ENCODE peak calls at places on chromosome 15, in five cellular contexts. One of them, this sample, is unnamed.

GRCh38 chr15:58761010-58761388 is 10.1 kb upstream of the MINDY2 start:
- DNase-seq in HCT116: no peak
- DNase-seq in H1: no peak
- DNase-seq in GM12878: no peak
- DNase-seq in HepG2: no peak
- DNase-seq in this sample: no peak

GRCh38 chr15:44219073-44219472 is 24.0 kb upstream of the FRMD5 start:
- DNase-seq in HCT116: no peak
- DNase-seq in H1: no peak
- DNase-seq in GM12878: no peak
- DNase-seq in HepG2: no peak
- DNase-seq in this sample: no peak

GRCh38 chr15:24823473-24823872 is 131.3 kb upstream of the SNRPN start:
- DNase-seq in HCT116: no peak
- DNase-seq in H1: peak; percentile 92
- DNase-seq in GM12878: no peak
- DNase-seq in HepG2: no peak
- DNase-seq in this sample: peak; percentile 8

GRCh38 chr15:75928680-75929608 is 25.3 kb downstream of the FBXO22 start:
- DNase-seq in HCT116: peak; percentile 10
- DNase-seq in H1: peak; percentile 60
- DNase-seq in GM12878: no peak
- DNase-seq in HepG2: peak; percentile 20
- DNase-seq in this sample: peak; percentile 70

GRCh38 chr15:49715701-49716100 is 94.9 kb downstream of the DTWD1 start:
- DNase-seq in HCT116: no peak
- DNase-seq in H1: no peak
- DNase-seq in GM12878: no peak
- DNase-seq in HepG2: no peak
- DNase-seq in this sample: no peak

GRCh38 chr15:85589873-85590272 is 204.9 kb downstream of the KLHL25 start:
- DNase-seq in HCT116: no peak
- DNase-seq in H1: no peak
- DNase-seq in GM12878: no peak
- DNase-seq in HepG2: peak; percentile 82
- DNase-seq in this sample: no peak

GRCh38 chr15:92845109-92845508 is 55.0 kb upstream of the CHD2 start:
- DNase-seq in HCT116: no peak
- DNase-seq in H1: no peak
- DNase-seq in GM12878: peak; percentile 74
- DNase-seq in HepG2: peak; percentile 28
- DNase-seq in this sample: no peak

GRCh38 chr15:27458370-27459084 is 487.5 kb downstream of the GABRG3 start:
- DNase-seq in HCT116: no peak
- DNase-seq in H1: no peak
- DNase-seq in GM12878: no peak
- DNase-seq in HepG2: no peak
- DNase-seq in this sample: no peak

GRCh38 chr15:86591994-86592746 is 512.5 kb downstream of the AGBL1 start:
- DNase-seq in HCT116: no peak
- DNase-seq in H1: no peak
- DNase-seq in GM12878: no peak
- DNase-seq in HepG2: no peak
- DNase-seq in this sample: no peak

GRCh38 chr15:36365963-36366362 is 213.5 kb upstream of the CDIN1 start:
- DNase-seq in HCT116: no peak
- DNase-seq in H1: no peak
- DNase-seq in GM12878: no peak
- DNase-seq in HepG2: no peak
- DNase-seq in this sample: no peak
- TF ChIP-seq SRF in HCT116: no peak
- TF ChIP-seq SRF in H1: no peak
- TF ChIP-seq SRF in GM12878: no peak
- TF ChIP-seq SRF in HepG2: no peak
- TF ChIP-seq SRF in this sample: no peak

DNA sequence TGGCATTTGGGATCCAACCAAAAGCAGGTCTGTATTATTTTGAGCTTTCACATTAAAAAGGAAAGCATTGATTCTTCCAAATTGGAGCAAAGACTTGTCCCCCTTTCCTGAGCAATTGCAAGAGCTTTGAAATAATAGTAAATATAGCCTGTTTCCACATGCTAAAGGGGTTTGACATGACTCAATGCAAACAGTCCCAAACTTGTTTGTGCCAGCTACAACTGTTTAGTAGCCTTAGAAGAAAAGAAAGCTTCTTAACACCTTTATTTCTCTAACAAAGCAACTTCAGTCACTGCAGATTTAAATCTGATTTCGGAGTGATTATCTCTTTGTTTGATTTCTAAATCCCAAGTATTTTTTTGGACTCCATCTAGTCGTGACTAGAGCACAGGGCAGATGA is 180.2 kb downstream of the SEMA6D start:
- DNase-seq in HCT116: no peak
- DNase-seq in H1: no peak
- DNase-seq in GM12878: no peak
- DNase-seq in HepG2: no peak
- DNase-seq in this sample: no peak
- TF ChIP-seq SRF in HCT116: no peak
- TF ChIP-seq SRF in H1: no peak
- TF ChIP-seq SRF in GM12878: no peak
- TF ChIP-seq SRF in HepG2: no peak
- TF ChIP-seq SRF in this sample: no peak

GRCh38 chr15:39110336-39110735 is 470.5 kb upstream of the THBS1 start:
- DNase-seq in HCT116: no peak
- DNase-seq in H1: no peak
- DNase-seq in GM12878: no peak
- DNase-seq in HepG2: no peak
- DNase-seq in this sample: no peak
- TF ChIP-seq SRF in HCT116: no peak
- TF ChIP-seq SRF in H1: no peak
- TF ChIP-seq SRF in GM12878: no peak
- TF ChIP-seq SRF in HepG2: no peak
- TF ChIP-seq SRF in this sample: no peak

DNA sequence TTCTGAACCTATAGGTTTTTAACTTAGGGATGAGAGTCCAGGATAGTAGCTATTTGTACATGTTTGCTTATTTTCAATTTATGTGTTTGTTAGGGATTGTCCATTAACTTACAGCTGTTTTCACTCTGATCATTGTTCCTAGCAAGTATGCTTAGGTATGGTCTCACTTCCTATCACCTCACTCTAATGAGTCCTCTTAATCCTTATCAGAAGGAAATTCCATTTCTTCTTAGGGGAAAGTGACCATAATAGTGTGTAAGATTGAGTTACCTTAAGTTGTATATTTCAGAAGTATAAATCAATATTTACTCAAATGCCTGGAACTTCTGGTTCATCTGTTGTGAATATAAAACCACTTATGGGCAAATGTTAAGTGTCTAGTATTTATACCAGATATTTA is 53.0 kb downstream of the PIAS1 start:
- DNase-seq in HCT116: no peak
- DNase-seq in H1: no peak
- DNase-seq in GM12878: no peak
- DNase-seq in HepG2: no peak
- DNase-seq in this sample: no peak
- TF ChIP-seq SRF in HCT116: no peak
- TF ChIP-seq SRF in H1: no peak
- TF ChIP-seq SRF in GM12878: no peak
- TF ChIP-seq SRF in HepG2: no peak
- TF ChIP-seq SRF in this sample: no peak

DNA sequence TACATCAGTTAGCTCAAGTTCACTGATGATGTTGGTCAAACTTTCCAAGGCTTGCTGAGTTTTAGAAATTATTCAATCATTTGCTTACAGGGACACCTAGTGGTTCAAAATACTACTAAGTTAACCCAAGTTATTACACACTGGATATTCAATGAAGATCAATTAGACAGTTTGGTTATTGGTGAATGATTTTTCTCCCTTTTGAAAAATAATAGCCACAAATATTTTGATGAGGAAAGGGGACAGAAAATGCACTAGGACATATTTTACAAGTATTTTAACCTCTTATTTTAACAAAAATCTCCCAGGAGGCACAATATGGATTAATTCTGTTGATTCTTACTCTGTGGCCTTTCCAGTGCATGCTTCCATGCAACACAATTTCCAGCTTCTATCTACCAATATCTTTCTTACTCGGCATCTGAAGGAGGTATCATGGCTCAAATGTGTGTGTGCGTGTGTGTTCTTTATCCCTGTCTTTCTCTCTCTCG is 20.1 kb upstream of the GOLGA6L2 start:
- DNase-seq in HCT116: peak; percentile 24
- DNase-seq in H1: no peak
- DNase-seq in GM12878: no peak
- DNase-seq in HepG2: peak; percentile 23
- DNase-seq in this sample: no peak
- TF ChIP-seq SRF in HCT116: no peak
- TF ChIP-seq SRF in H1: no peak
- TF ChIP-seq SRF in GM12878: no peak
- TF ChIP-seq SRF in HepG2: no peak
- TF ChIP-seq SRF in this sample: no peak

GRCh38 chr15:68239025-68239424 is 9.5 kb upstream of the CLN6 start:
- DNase-seq in HCT116: no peak
- DNase-seq in H1: no peak
- DNase-seq in GM12878: no peak
- DNase-seq in HepG2: no peak
- DNase-seq in this sample: no peak

GRCh38 chr15:68249058-68249713 is 19.7 kb upstream of the CLN6 start:
- DNase-seq in HCT116: no peak
- DNase-seq in H1: no peak
- DNase-seq in GM12878: no peak
- DNase-seq in HepG2: no peak
- DNase-seq in this sample: no peak

GRCh38 chr15:68241088-68241935 is 11.8 kb upstream of the CLN6 start:
- DNase-seq in HCT116: no peak
- DNase-seq in H1: peak; percentile 32
- DNase-seq in GM12878: no peak
- DNase-seq in HepG2: no peak
- DNase-seq in this sample: no peak

GRCh38 chr15:68244235-68244634 is 14.7 kb upstream of the CLN6 start:
- DNase-seq in HCT116: no peak
- DNase-seq in H1: no peak
- DNase-seq in GM12878: no peak
- DNase-seq in HepG2: no peak
- DNase-seq in this sample: no peak
- TF ChIP-seq SRF in HCT116: no peak
- TF ChIP-seq SRF in H1: no peak
- TF ChIP-seq SRF in GM12878: no peak
- TF ChIP-seq SRF in HepG2: no peak
- TF ChIP-seq SRF in this sample: no peak

DNA sequence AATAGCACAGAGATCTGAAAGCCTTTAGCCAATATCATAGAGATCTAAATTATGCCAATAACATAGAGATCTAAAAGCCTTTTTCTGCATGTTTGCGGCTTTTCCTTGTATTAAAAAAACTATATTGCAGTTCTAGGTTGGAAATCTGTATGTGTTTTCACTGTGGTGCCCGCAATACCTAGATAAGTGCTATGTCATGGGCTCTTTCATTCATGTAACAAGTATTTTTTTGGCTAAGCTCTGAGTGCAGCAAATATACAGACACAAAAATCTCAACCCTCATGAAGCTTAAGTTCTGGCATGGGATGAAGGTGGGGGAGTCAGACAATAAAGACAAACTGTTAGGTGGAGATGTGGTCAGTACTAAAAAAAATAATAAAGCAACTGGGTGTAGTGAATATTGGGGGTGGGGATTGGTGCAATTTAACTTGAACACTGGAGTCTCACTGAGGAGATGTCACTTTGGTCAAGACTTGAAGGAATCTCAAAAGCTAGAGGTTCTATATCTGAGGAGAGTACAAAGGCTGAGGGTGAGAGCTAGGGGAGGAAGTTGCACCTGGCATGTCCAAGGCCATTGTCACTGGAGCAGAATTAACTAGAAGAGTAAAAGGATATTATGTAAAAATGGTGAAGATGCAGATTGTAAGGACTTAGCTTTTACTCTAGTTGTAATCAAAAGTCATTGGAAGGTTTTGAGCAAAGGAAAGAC is 978 bp downstream of the BUB1B start:
- DNase-seq in HCT116: no peak
- DNase-seq in H1: no peak
- DNase-seq in GM12878: no peak
- DNase-seq in HepG2: no peak
- DNase-seq in this sample: peak; percentile 34
- TF ChIP-seq SRF in HCT116: no peak
- TF ChIP-seq SRF in H1: no peak
- TF ChIP-seq SRF in GM12878: no peak
- TF ChIP-seq SRF in HepG2: no peak
- TF ChIP-seq SRF in this sample: no peak

GRCh38 chr15:78872155-78872971 is at the start of gene MORF4L1:
- DNase-seq in HCT116: peak; percentile 81
- DNase-seq in H1: peak; percentile 97
- DNase-seq in GM12878: peak; percentile 71
- DNase-seq in HepG2: peak; percentile 88
- DNase-seq in this sample: peak; percentile 97
- TF ChIP-seq SRF in HCT116: peak; percentile 82
- TF ChIP-seq SRF in H1: peak; percentile 88
- TF ChIP-seq SRF in GM12878: peak; percentile 35
- TF ChIP-seq SRF in HepG2: peak; percentile 66
- TF ChIP-seq SRF in this sample: no peak

GRCh38 chr15:25890532-25890931 is 27.4 kb upstream of the ATP10A start:
- DNase-seq in HCT116: no peak
- DNase-seq in H1: no peak
- DNase-seq in GM12878: no peak
- DNase-seq in HepG2: no peak
- DNase-seq in this sample: no peak
- TF ChIP-seq SRF in HCT116: no peak
- TF ChIP-seq SRF in H1: no peak
- TF ChIP-seq SRF in GM12878: no peak
- TF ChIP-seq SRF in HepG2: no peak
- TF ChIP-seq SRF in this sample: no peak